ENCODE peak calls at places on chromosomes 2 and 18, in five cellular contexts. Q is stomach; M is CD8-positive, alpha-beta T cell; Z is SJSA1; O is K562. E is an unnamed sample.

GRCh38 chr2:218501665-218502064 is 66.5 kb downstream of the USP37 start:
- DNase-seq in Q (no peak), M (no peak), Z (peak; percentile 21), O (no peak), E (no peak)

GRCh38 chr2:232085179-232085578 is 123.7 kb downstream of the DIS3L2 start:
- DNase-seq in Q (no peak), M (no peak), Z (no peak), O (no peak), E (no peak)

GRCh38 chr2:78127428-78127827 is 605.3 kb upstream of the LRRTM4 start:
- DNase-seq in Q (no peak), M (no peak), Z (no peak), O (no peak), E (no peak)

GRCh38 chr2:21231985-21232384 is 108.2 kb downstream of the TDRD15 start:
- DNase-seq in Q (no peak), M (no peak), Z (no peak), O (no peak), E (no peak)

GRCh38 chr2:25383806-25384205 is 42.1 kb upstream of the DNMT3A start:
- DNase-seq in Q (no peak), M (no peak), Z (no peak), O (no peak), E (no peak)

GRCh38 chr2:58895849-58896248 is 654.7 kb upstream of the FANCL start:
- DNase-seq in Q (no peak), M (no peak), Z (no peak), O (no peak), E (no peak)

GRCh38 chr2:44330801-44331200 is 30.5 kb downstream of the PREPL start:
- DNase-seq in Q (no peak), M (no peak), Z (no peak), O (no peak), E (no peak)

GRCh38 chr2:11923935-11924334 is 177.5 kb downstream of the LPIN1 start:
- DNase-seq in Q (no peak), M (no peak), Z (no peak), O (no peak), E (no peak)

GRCh38 chr2:231795525-231796327 is 9.5 kb downstream of the COPS7B start:
- DNase-seq in Q (peak; percentile 85), M (no peak), Z (peak; percentile 63), O (no peak), E (no peak)

GRCh38 chr2:213429516-213429915 is 145.3 kb downstream of the SPAG16 start:
- DNase-seq in Q (no peak), M (no peak), Z (no peak), O (no peak), E (no peak)

GRCh38 chr2:46942143-46942526 is 26.5 kb upstream of the MCFD2 start:
- DNase-seq in Q (peak; percentile 50), M (peak; percentile 74), Z (no peak), O (peak; percentile 30), E (peak; percentile 79)

GRCh38 chr2:20076757-20077156 is 25.3 kb upstream of the LAPTM4A start:
- DNase-seq in Q (no peak), M (no peak), Z (no peak), O (no peak), E (no peak)

GRCh38 chr2:190320696-190321095 is 1.1 kb upstream of the HIBCH start:
- DNase-seq in Q (no peak), M (no peak), Z (no peak), O (no peak), E (no peak)
- H3K27ac ChIP-seq in Q (peak overlapping the region; percentile 94), M (no peak overlapping the region), Z (no peak overlapping the region), O (peak overlapping the region; percentile 52), E (peak overlapping the region; percentile 82)

GRCh38 chr2:200852605-200853004 is 11.9 kb downstream of the CLK1 start:
- DNase-seq in Q (no peak), M (no peak), Z (no peak), O (no peak), E (no peak)
- H3K36me3 ChIP-seq in Q (peaks cover 76% of the 10 kb centered on the region), M (peaks cover 63% of the 10 kb centered on the region), Z (peaks cover 66% of the 10 kb centered on the region), O (peaks cover 64% of the 10 kb centered on the region), E (peaks cover 42% of the 10 kb centered on the region)

DNA sequence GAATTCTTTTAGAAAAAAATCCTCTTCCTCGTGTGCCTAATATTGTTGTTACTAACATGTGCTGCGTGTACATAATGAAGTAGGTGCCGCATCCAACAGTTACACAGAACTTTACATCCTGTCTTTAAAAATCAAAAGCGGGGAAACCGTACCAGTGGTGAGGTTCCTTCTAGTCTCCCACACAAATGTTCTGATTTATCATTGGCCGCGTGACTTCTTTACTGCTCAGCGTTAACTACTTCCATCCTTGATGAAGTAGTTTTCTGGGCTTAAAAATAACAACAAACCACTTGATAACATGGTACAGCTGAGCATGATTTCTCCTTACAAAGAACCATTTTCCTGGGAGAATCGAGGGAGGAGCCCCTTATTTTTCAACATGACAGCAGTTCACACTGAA is 9.7 kb downstream of the EMILIN2 start:
- DNase-seq in Q (no peak), M (no peak), Z (no peak), O (no peak), E (peak; percentile 29)
- H3K27ac ChIP-seq in Q (peak overlapping the region; percentile 69), M (no peak overlapping the region), Z (no peak overlapping the region), O (no peak overlapping the region), E (no peak overlapping the region)

GRCh38 chr2:86305195-86305975 is 32.0 kb downstream of the REEP1 start:
- DNase-seq in Q (no peak), M (no peak), Z (no peak), O (no peak), E (no peak)
- H3K36me3 ChIP-seq in Q (no peaks in the 10 kb centered on the region), M (no peaks in the 10 kb centered on the region), Z (no peaks in the 10 kb centered on the region), O (no peaks in the 10 kb centered on the region), E (no peaks in the 10 kb centered on the region)

GRCh38 chr18:71131918-71132317 is 843.1 kb downstream of the SOCS6 start:
- DNase-seq in Q (no peak), M (no peak), Z (no peak), O (no peak), E (no peak)
- H3K27ac ChIP-seq in Q (no peak overlapping the region), M (no peak overlapping the region), Z (no peak overlapping the region), O (no peak overlapping the region), E (no peak overlapping the region)

DNA sequence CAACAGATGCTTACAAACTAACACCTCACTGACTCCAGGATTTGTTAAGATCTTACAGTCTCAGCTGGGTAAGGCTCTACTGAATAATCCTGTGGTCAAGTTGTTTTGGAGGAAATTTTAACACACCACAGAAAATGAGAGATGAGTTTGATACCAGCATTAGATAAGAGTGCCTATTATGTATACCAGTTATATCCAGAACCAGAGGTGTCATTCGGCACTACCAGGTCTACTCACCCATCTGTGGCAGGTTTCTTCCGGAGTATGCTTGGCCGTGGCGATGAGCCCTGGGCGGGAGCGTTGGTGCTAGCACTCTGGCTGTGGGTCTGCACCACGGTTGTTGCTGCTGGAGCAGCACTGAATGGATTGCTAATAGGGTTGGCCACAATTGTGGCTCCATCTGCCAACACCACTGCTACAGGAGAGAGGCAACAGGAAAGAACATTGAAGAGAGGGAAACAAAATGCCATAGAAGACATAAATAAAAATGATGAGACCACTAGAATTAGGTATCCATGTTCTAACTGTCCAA is 41.2 kb downstream of the SAP130 start:
- DNase-seq in Q (no peak), M (no peak), Z (no peak), O (no peak), E (no peak)
- H3K36me3 ChIP-seq in Q (peaks cover 94% of the 10 kb centered on the region), M (peaks cover 62% of the 10 kb centered on the region), Z (peaks cover 76% of the 10 kb centered on the region), O (peaks cover 82% of the 10 kb centered on the region), E (peaks cover 34% of the 10 kb centered on the region)

GRCh38 chr2:224220581-224221255 is 181.2 kb downstream of the FAM124B start:
- DNase-seq in Q (no peak), M (no peak), Z (peak; percentile 55), O (no peak), E (no peak)
- H3K27ac ChIP-seq in Q (no peak overlapping the region), M (no peak overlapping the region), Z (peak overlapping the region; percentile 92), O (no peak overlapping the region), E (no peak overlapping the region)

DNA sequence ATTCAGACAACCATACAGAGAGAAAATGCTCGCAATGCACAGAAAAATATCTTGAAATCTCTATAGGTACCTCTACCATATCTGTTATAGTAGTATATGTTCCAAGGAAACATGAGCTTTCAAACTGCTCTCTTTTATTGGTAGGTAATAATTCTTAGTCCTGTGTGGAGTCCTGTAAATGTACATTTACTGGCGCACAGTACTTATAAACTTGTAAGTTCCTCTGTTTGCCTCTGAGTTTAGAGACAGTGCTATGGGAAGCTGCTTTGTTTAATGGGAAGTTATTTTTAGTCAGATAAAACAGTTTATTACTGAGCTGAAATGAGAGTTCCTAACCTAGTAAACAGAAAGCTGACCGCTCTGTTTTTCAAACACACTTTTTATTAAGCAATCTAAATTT is 52.7 kb downstream of the CCDC93 start:
- DNase-seq in Q (no peak), M (no peak), Z (no peak), O (no peak), E (no peak)
- H3K36me3 ChIP-seq in Q (peaks cover 81% of the 10 kb centered on the region), M (peaks cover 40% of the 10 kb centered on the region), Z (peaks cover 14% of the 10 kb centered on the region), O (peaks cover 60% of the 10 kb centered on the region), E (peaks cover 66% of the 10 kb centered on the region)

GRCh38 chr18:55839350-55839749 is 251.4 kb upstream of the TCF4 start:
- DNase-seq in Q (no peak), M (no peak), Z (peak; percentile 32), O (no peak), E (no peak)

GRCh38 chr18:55838841-55839240 is 250.8 kb upstream of the TCF4 start:
- DNase-seq in Q (no peak), M (no peak), Z (peak; percentile 31), O (no peak), E (no peak)

GRCh38 chr18:55838322-55838721 is 250.3 kb upstream of the TCF4 start:
- DNase-seq in Q (no peak), M (no peak), Z (no peak), O (no peak), E (no peak)

GRCh38 chr18:55830490-55830889 is 242.5 kb upstream of the TCF4 start:
- DNase-seq in Q (no peak), M (no peak), Z (no peak), O (no peak), E (no peak)

DNA sequence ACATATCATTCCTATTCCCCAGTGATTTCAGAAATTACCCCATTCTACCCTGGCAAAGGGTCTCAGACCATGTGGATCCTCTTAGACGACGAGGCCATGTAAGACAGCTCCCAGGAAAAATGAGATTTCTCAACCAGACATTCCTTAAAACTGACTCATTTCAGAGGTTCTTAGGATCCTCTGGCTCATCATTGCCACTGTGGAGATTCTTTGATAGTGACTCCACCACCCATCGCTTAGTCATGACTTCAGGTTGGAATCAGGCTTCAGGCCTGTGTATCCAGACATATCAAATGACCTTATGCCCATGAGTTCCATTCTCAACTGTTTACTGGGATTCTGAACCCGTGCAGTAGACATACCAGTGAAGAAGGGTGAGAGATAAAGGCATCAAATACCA is 245.6 kb upstream of the TCF4 start:
- DNase-seq in Q (no peak), M (no peak), Z (peak; percentile 89), O (no peak), E (no peak)
- H3K27ac ChIP-seq in Q (no peak overlapping the region), M (no peak overlapping the region), Z (peak overlapping the region; percentile 94), O (no peak overlapping the region), E (no peak overlapping the region)

E was measured in naive thymus-derived CD4-positive, alpha-beta T cell.